ENCODE peak calls at places on chromosomes 6 and 20, in four cellular contexts. F, H, G and W are unnamed samples.

GRCh38 chr6:156879235-156879995 is 102.2 kb downstream of the ARID1B start:
- DNase-seq in F (no peak), H (no peak), G (no peak), W (no peak)

GRCh38 chr6:14791525-14791924 is 454.3 kb upstream of the JARID2 start:
- DNase-seq in F (no peak), H (peak; percentile 29), G (peak; percentile 45), W (no peak)

GRCh38 chr6:147448212-147448611 is 60.3 kb upstream of the SAMD5 start:
- DNase-seq in F (no peak), H (no peak), G (no peak), W (no peak)

GRCh38 chr6:8219352-8219943 is 117.1 kb upstream of the EEF1E1 start:
- DNase-seq in F (no peak), H (peak; percentile 51), G (no peak), W (no peak)

GRCh38 chr6:128347123-128347522 is 173.3 kb downstream of the PTPRK start:
- DNase-seq in F (no peak), H (no peak), G (no peak), W (no peak)

GRCh38 chr6:122736606-122737005 is 42.9 kb upstream of the FABP7 start:
- DNase-seq in F (no peak), H (no peak), G (no peak), W (no peak)

GRCh38 chr6:37059344-37060194 is 54.1 kb downstream of the FGD2 start:
- DNase-seq in F (no peak), H (peak; percentile 96), G (peak; percentile 90), W (peak; percentile 51)

GRCh38 chr6:158818580-158819212 is 472 bp downstream of the EZR start:
- DNase-seq in F (no peak), H (peak; percentile 66), G (no peak), W (peak; percentile 75)

GRCh38 chr20:5945963-5946362 is 4.4 kb downstream of the TRMT6 start:
- DNase-seq in F (no peak), H (peak; percentile 68), G (no peak), W (no peak)

GRCh38 chr6:33716379-33716778 is 4.9 kb upstream of the UQCC2 start:
- DNase-seq in F (no peak), H (no peak), G (no peak), W (no peak)

GRCh38 chr6:25070547-25071366 is 135.0 kb upstream of the RIPOR2 start:
- DNase-seq in F (peak; percentile 64), H (peak; percentile 70), G (no peak), W (peak; percentile 82)

GRCh38 chr6:145621776-145622175 is 113.5 kb downstream of the EPM2A start:
- DNase-seq in F (no peak), H (no peak), G (no peak), W (no peak)

GRCh38 chr6:44237813-44238433 is 9.0 kb upstream of the HSP90AB1 start:
- DNase-seq in F (peak; percentile 77), H (no peak), G (no peak), W (peak; percentile 89)

GRCh38 chr6:37047933-37048850 is 42.7 kb downstream of the FGD2 start:
- DNase-seq in F (no peak), H (no peak), G (no peak), W (no peak)

GRCh38 chr20:48603116-48603818 is 224.5 kb downstream of the PREX1 start:
- DNase-seq in F (no peak), H (no peak), G (no peak), W (no peak)

DNA sequence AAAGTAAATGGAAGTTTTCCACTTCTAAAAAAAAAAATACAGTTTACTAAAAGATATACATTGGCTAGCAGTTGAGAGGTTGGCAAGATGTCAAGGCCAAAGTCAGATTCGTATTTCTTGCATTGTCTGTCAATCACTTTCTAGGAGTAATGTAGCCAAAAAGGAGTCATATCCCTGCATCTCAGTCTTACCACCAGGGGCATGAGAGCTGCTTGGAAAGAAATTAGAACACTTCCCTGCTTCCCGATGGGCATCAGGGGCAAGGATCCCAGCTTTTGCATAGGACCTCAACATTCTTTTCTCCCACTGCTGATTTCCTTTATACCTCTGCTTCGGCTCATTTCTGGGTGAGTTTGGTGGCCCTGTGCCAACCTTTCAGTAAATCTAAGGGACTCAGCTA is 581.0 kb upstream of the MAP3K7 start:
- DNase-seq in F (no peak), H (no peak), G (no peak), W (no peak)
- TF ChIP-seq CTCF in F (no peak), H (no peak), G (no peak), W (no peak)

GRCh38 chr6:30443657-30444450 is 45.5 kb upstream of the HLA-E start:
- DNase-seq in F (no peak), H (no peak), G (no peak), W (no peak)

GRCh38 chr6:30446259-30446658 is 43.0 kb upstream of the HLA-E start:
- DNase-seq in F (no peak), H (no peak), G (no peak), W (no peak)

GRCh38 chr6:30444451-30444742 is 44.9 kb upstream of the HLA-E start:
- DNase-seq in F (no peak), H (no peak), G (no peak), W (no peak)

GRCh38 chr6:30441171-30441570 is 48.1 kb upstream of the HLA-E start:
- DNase-seq in F (no peak), H (no peak), G (no peak), W (no peak)
- TF ChIP-seq CTCF in F (no peak), H (no peak), G (no peak), W (no peak)

GRCh38 chr6:88494401-88495140 is 328.4 kb upstream of the CNR1 start:
- DNase-seq in F (no peak), H (no peak), G (no peak), W (no peak)

GRCh38 chr6:88491266-88491665 is 325.1 kb upstream of the CNR1 start:
- DNase-seq in F (no peak), H (no peak), G (no peak), W (no peak)

GRCh38 chr6:88493717-88494116 is 327.6 kb upstream of the CNR1 start:
- DNase-seq in F (no peak), H (no peak), G (no peak), W (no peak)

GRCh38 chr6:88492241-88492640 is 326.1 kb upstream of the CNR1 start:
- DNase-seq in F (no peak), H (no peak), G (no peak), W (no peak)

GRCh38 chr6:88492824-88493223 is 326.7 kb upstream of the CNR1 start:
- DNase-seq in F (no peak), H (peak; percentile 13), G (no peak), W (no peak)
- TF ChIP-seq CTCF in F (no peak), H (peak; percentile 67), G (peak; percentile 56), W (no peak)

GRCh38 chr6:125586605-125587004 is 162.8 kb upstream of the HEY2 start:
- DNase-seq in F (no peak), H (no peak), G (no peak), W (no peak)

GRCh38 chr6:125586074-125586473 is 163.4 kb upstream of the HEY2 start:
- DNase-seq in F (no peak), H (no peak), G (no peak), W (no peak)

GRCh38 chr6:125585470-125585869 is 164.0 kb upstream of the HEY2 start:
- DNase-seq in F (no peak), H (no peak), G (no peak), W (no peak)

GRCh38 chr6:125587624-125588023 is 161.8 kb upstream of the HEY2 start:
- DNase-seq in F (no peak), H (no peak), G (no peak), W (no peak)

GRCh38 chr6:125584468-125584939 is 164.9 kb upstream of the HEY2 start:
- DNase-seq in F (no peak), H (no peak), G (no peak), W (no peak)
- TF ChIP-seq CTCF in F (no peak), H (no peak), G (no peak), W (no peak)

GRCh38 chr20:61119263-61119662 is 132.8 kb upstream of the CDH4 start:
- DNase-seq in F (no peak), H (no peak), G (no peak), W (no peak)

GRCh38 chr20:61121661-61122060 is 130.4 kb upstream of the CDH4 start:
- DNase-seq in F (no peak), H (no peak), G (no peak), W (no peak)

GRCh38 chr20:61118429-61119224 is 133.4 kb upstream of the CDH4 start:
- DNase-seq in F (no peak), H (peak; percentile 4), G (no peak), W (no peak)

GRCh38 chr20:61123286-61123685 is 128.8 kb upstream of the CDH4 start:
- DNase-seq in F (no peak), H (no peak), G (no peak), W (no peak)

DNA sequence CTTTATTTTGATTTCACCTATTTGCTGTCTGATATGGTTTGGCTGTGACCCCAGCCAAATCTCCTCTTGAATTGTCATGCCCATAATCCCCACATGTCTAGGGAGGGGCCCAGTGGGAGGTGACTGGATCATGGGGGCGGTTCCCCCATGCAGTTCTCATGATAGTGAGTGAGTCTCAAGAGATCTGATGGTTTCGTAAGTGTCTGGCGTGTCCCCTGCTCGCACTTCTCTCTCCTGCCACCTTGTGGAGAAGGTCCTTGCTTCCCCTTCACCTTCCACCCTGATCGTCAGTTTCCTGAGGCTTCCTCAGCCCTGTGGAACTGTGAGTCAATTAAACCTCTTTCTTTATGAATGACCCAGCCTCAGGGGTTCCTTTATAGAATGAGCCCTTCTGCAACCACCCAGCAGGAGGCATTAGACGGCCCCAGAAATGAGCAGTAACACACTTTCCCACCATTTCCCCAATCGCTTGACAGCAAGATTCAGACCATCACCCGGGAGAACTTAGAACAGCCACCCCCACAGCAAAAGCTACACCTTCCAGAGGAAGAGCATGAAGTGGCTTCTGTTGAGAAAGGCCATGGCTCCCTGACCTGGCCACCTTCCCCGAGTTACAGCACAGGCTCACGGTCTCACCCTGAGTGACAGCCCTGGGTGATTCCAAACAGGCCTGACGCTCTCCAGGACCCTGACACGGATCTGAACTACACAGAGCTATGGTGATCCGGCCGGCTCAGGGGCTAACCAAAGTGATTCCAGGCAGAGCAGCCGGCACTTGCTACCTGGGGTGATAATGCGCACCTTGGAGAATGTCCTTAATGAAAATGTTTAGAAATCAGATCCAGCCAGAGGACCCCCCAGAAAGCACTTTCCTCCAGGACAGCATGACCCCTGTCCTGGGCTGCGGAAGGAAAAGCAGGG is 131.2 kb upstream of the CDH4 start:
- DNase-seq in F (no peak), H (peak; percentile 62), G (no peak), W (no peak)
- TF ChIP-seq CTCF in F (no peak), H (peak; percentile 79), G (peak; percentile 50), W (peak; percentile 36)

GRCh38 chr20:61975411-61975810 is 90.3 kb downstream of the TAF4 start:
- DNase-seq in F (no peak), H (no peak), G (no peak), W (no peak)

GRCh38 chr20:61974357-61974665 is 91.4 kb downstream of the TAF4 start:
- DNase-seq in F (no peak), H (no peak), G (no peak), W (no peak)

GRCh38 chr20:61977387-61977786 is 88.3 kb downstream of the TAF4 start:
- DNase-seq in F (no peak), H (no peak), G (no peak), W (no peak)

GRCh38 chr20:61976650-61977332 is 88.9 kb downstream of the TAF4 start:
- DNase-seq in F (no peak), H (no peak), G (no peak), W (no peak)

DNA sequence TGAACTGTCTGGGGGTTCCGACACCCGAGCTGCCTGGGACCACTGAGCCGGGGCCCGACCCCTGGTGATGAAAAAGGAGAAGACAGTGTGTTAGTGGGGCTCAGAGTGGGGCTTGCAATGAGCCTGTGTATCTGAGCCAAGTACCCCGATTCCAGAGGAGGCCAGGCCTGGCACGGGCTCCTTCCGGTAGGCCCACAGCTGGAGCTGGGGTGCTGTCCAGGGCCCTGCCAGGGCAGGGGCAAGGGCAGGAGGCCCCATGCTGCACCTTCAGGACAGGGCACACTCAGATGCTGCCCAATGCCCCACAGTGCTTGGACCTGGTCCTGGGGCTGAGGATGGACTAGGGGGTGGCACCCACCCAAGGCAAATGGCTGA is 89.4 kb downstream of the TAF4 start:
- DNase-seq in F (no peak), H (no peak), G (no peak), W (no peak)
- TF ChIP-seq CTCF in F (no peak), H (no peak), G (no peak), W (no peak)